ENCODE peak calls at places on chromosomes 7 and 10, in five cellular contexts. B, U, P, Q and J are unnamed samples.

GRCh38 chr7:41027428-41028115 is 675.3 kb downstream of the INHBA start:
- DNase-seq in B (no peak), U (no peak), P (no peak), Q (no peak), J (no peak)

GRCh38 chr10:133308431-133309110 is at the start of the genes TUBGCP2 and ZNF511:
- DNase-seq in B (peak; percentile 95), U (peak; percentile 95), P (peak; percentile 92), Q (peak; percentile 90), J (peak; percentile 95)

GRCh38 chr10:128071417-128071782 is 54.8 kb downstream of the MKI67 start:
- DNase-seq in B (no peak), U (no peak), P (peak; percentile 33), Q (no peak), J (no peak)

GRCh38 chr10:970311-971149 is 17.7 kb upstream of the GTPBP4 start:
- DNase-seq in B (no peak), U (no peak), P (no peak), Q (no peak), J (no peak)

GRCh38 chr7:40717242-40717641 is 582.4 kb downstream of the SUGCT start:
- DNase-seq in B (no peak), U (no peak), P (peak; percentile 93), Q (peak; percentile 44), J (no peak)

GRCh38 chr7:86953653-86954336 is 105.7 kb downstream of the ELAPOR2 start:
- DNase-seq in B (no peak), U (no peak), P (no peak), Q (no peak), J (no peak)

GRCh38 chr7:150631866-150632864 is at the start of gene GIMAP6:
- DNase-seq in B (no peak), U (no peak), P (no peak), Q (peak; percentile 85), J (no peak)

GRCh38 chr10:17624996-17625395 is 7.8 kb upstream of the HACD1 start:
- DNase-seq in B (no peak), U (no peak), P (no peak), Q (no peak), J (no peak)

GRCh38 chr7:75596727-75597614 is 104.9 kb downstream of the SPDYE5 start:
- DNase-seq in B (no peak), U (no peak), P (no peak), Q (peak; percentile 80), J (no peak)

GRCh38 chr10:92692085-92692671 is 2.4 kb downstream of the HHEX start:
- DNase-seq in B (no peak), U (peak; percentile 41), P (no peak), Q (no peak), J (no peak)

GRCh38 chr10:53839437-53840039 is 961.5 kb downstream of the PCDH15 start:
- DNase-seq in B (no peak), U (no peak), P (no peak), Q (peak; percentile 21), J (no peak)

GRCh38 chr7:37353949-37354660 is 94.6 kb downstream of the ELMO1 start:
- DNase-seq in B (no peak), U (no peak), P (no peak), Q (no peak), J (no peak)

GRCh38 chr7:21749318-21749717 is 196.4 kb downstream of the CDCA7L start:
- DNase-seq in B (no peak), U (no peak), P (no peak), Q (no peak), J (no peak)

GRCh38 chr10:48670978-48671913 is 13.4 kb upstream of the WDFY4 start:
- DNase-seq in B (no peak), U (peak; percentile 88), P (no peak), Q (peak; percentile 94), J (no peak)

GRCh38 chr7:71637578-71637977 is 505.6 kb downstream of the GALNT17 start:
- DNase-seq in B (no peak), U (no peak), P (no peak), Q (no peak), J (no peak)

GRCh38 chr10:103772096-103772845 is 83.1 kb downstream of the SH3PXD2A start:
- DNase-seq in B (peak; percentile 69), U (peak; percentile 36), P (peak; percentile 89), Q (peak; percentile 60), J (peak; percentile 31)

GRCh38 chr7:158885624-158886023 is 29.3 kb downstream of the DYNC2I1 start:
- DNase-seq in B (no peak), U (no peak), P (no peak), Q (no peak), J (no peak)

GRCh38 chr10:133400624-133401424 is 6.9 kb downstream of the MTG1 start:
- DNase-seq in B (no peak), U (no peak), P (peak; percentile 12), Q (peak; percentile 75), J (no peak)

GRCh38 chr7:29209745-29210144 is 15.2 kb downstream of the CHN2 start:
- DNase-seq in B (no peak), U (no peak), P (no peak), Q (no peak), J (no peak)

GRCh38 chr7:105487559-105488218 is 34.4 kb downstream of the PUS7 start:
- DNase-seq in B (no peak), U (no peak), P (no peak), Q (peak; percentile 49), J (no peak)

GRCh38 chr10:71750986-71751385 is 22.3 kb downstream of the VSIR start:
- DNase-seq in B (no peak), U (no peak), P (no peak), Q (no peak), J (no peak)

GRCh38 chr7:93890464-93891068 is at the start of gene TFPI2:
- DNase-seq in B (no peak), U (peak; percentile 24), P (peak; percentile 65), Q (peak; percentile 29), J (no peak)

GRCh38 chr7:26593405-26593804 is 271.0 kb downstream of the SKAP2 start:
- DNase-seq in B (no peak), U (no peak), P (no peak), Q (no peak), J (no peak)

GRCh38 chr10:87836098-87836497 is 18.1 kb upstream of the ATAD1 start:
- DNase-seq in B (no peak), U (no peak), P (no peak), Q (no peak), J (no peak)

GRCh38 chr10:26440091-26440445 is 1.9 kb downstream of the APBB1IP start:
- DNase-seq in B (no peak), U (no peak), P (no peak), Q (no peak), J (no peak)

GRCh38 chr10:34427911-34428216 is 387.2 kb downstream of the PARD3 start:
- DNase-seq in B (no peak), U (no peak), P (no peak), Q (no peak), J (no peak)

GRCh38 chr7:50335795-50336754 is 31.6 kb downstream of the IKZF1 start:
- DNase-seq in B (no peak), U (peak; percentile 69), P (no peak), Q (peak; percentile 64), J (peak; percentile 74)

GRCh38 chr10:64115913-64116643 is 594.9 kb downstream of the REEP3 start:
- DNase-seq in B (no peak), U (no peak), P (no peak), Q (peak; percentile 36), J (no peak)

GRCh38 chr7:98923512-98923911 is 45.2 kb downstream of the TRRAP start:
- DNase-seq in B (no peak), U (no peak), P (no peak), Q (no peak), J (no peak)

GRCh38 chr7:134448359-134449229 is 10.3 kb downstream of the AKR1B1 start:
- DNase-seq in B (no peak), U (no peak), P (no peak), Q (no peak), J (no peak)

GRCh38 chr10:15427836-15428414 is 56.8 kb upstream of the FAM171A1 start:
- DNase-seq in B (no peak), U (no peak), P (no peak), Q (peak; percentile 5), J (no peak)

GRCh38 chr7:126776506-126776905 is 476.2 kb downstream of the GRM8 start:
- DNase-seq in B (no peak), U (no peak), P (no peak), Q (no peak), J (no peak)

GRCh38 chr7:5695037-5695708 is 86.3 kb downstream of the RNF216 start:
- DNase-seq in B (no peak), U (no peak), P (peak; percentile 81), Q (peak; percentile 94), J (peak; percentile 28)

GRCh38 chr7:137538361-137538762 is 194.8 kb upstream of the PTN start:
- DNase-seq in B (no peak), U (no peak), P (no peak), Q (no peak), J (no peak)

GRCh38 chr10:97135464-97135863 is 50.3 kb downstream of the SLIT1 start:
- DNase-seq in B (no peak), U (no peak), P (no peak), Q (no peak), J (no peak)

GRCh38 chr10:70272925-70273316 is 10.9 kb downstream of the NPFFR1 start:
- DNase-seq in B (no peak), U (no peak), P (no peak), Q (peak; percentile 79), J (no peak)

GRCh38 chr7:32001948-32002347 is 68.3 kb downstream of the PDE1C start:
- DNase-seq in B (no peak), U (no peak), P (no peak), Q (no peak), J (no peak)

GRCh38 chr10:15262036-15262713 is 93.7 kb upstream of the NMT2 start:
- DNase-seq in B (no peak), U (no peak), P (no peak), Q (peak; percentile 52), J (no peak)

GRCh38 chr10:111996103-111996502 is 187.5 kb downstream of the GPAM start:
- DNase-seq in B (no peak), U (no peak), P (no peak), Q (peak; percentile 78), J (no peak)

GRCh38 chr10:58867683-58868082 is 308.8 kb upstream of the PHYHIPL start:
- DNase-seq in B (no peak), U (no peak), P (no peak), Q (peak; percentile 18), J (no peak)
- TF ChIP-seq CTCF in B (no peak), U (no peak), P (no peak), Q (no peak), J (no peak)

GRCh38 chr10:3785849-3786290 is 861 bp upstream of the KLF6 start:
- DNase-seq in B (no peak), U (no peak), P (no peak), Q (peak; percentile 47), J (peak; percentile 54)
- TF ChIP-seq CTCF in B (peak; percentile 11), U (no peak), P (no peak), Q (no peak), J (no peak)

GRCh38 chr7:19290066-19290465 is 144.8 kb upstream of the FERD3L start:
- DNase-seq in B (no peak), U (no peak), P (no peak), Q (no peak), J (no peak)

GRCh38 chr7:19284596-19285300 is 139.5 kb upstream of the FERD3L start:
- DNase-seq in B (no peak), U (no peak), P (no peak), Q (no peak), J (no peak)

GRCh38 chr7:19284136-19284535 is 138.9 kb upstream of the FERD3L start:
- DNase-seq in B (no peak), U (no peak), P (no peak), Q (no peak), J (no peak)
- TF ChIP-seq CTCF in B (no peak), U (no peak), P (no peak), Q (no peak), J (no peak)

GRCh38 chr7:69190738-69191137 is 407.5 kb upstream of the AUTS2 start:
- DNase-seq in B (no peak), U (no peak), P (no peak), Q (no peak), J (no peak)
- TF ChIP-seq CTCF in B (no peak), U (no peak), P (no peak), Q (no peak), J (no peak)